ENCODE peak calls at places on chromosome 7, in four cellular contexts. K, B, S and E are unnamed samples.
A peak's percentile ranks its signal among the peaks of the same experiment; 100 is the strongest.

GRCh38 chr7:5396999-5397656 is 26.5 kb downstream of the TNRC18 start:
- DNase-seq in K (peak; percentile 77), B (peak; percentile 96), S (peak; percentile 67), E (peak; percentile 29)

GRCh38 chr7:77199008-77199966 is at the start of gene FGL2:
- DNase-seq in K (no peak), B (no peak), S (no peak), E (no peak)

GRCh38 chr7:76223286-76223972 is 21.7 kb downstream of the SRRM3 start:
- DNase-seq in K (no peak), B (peak; percentile 44), S (no peak), E (no peak)

GRCh38 chr7:157818701-157819516 is 482.1 kb downstream of the DNAJB6 start:
- DNase-seq in K (no peak), B (no peak), S (peak; percentile 85), E (no peak)

GRCh38 chr7:41328131-41328530 is 374.8 kb downstream of the INHBA start:
- DNase-seq in K (no peak), B (no peak), S (peak; percentile 24), E (no peak)

GRCh38 chr7:17623546-17624185 is 316.6 kb downstream of the SNX13 start:
- DNase-seq in K (no peak), B (peak; percentile 16), S (no peak), E (no peak)

GRCh38 chr7:133854739-133855138 is 272.4 kb upstream of the LRGUK start:
- DNase-seq in K (no peak), B (peak; percentile 54), S (peak; percentile 68), E (peak; percentile 37)

GRCh38 chr7:140143997-140144396 is 32.8 kb downstream of the KDM7A start:
- DNase-seq in K (no peak), B (no peak), S (no peak), E (no peak)

GRCh38 chr7:38506756-38507155 is 124.4 kb downstream of the AMPH start:
- DNase-seq in K (no peak), B (no peak), S (no peak), E (no peak)

GRCh38 chr7:127591591-127591990 is 1.9 kb upstream of the FSCN3 start:
- DNase-seq in K (no peak), B (no peak), S (no peak), E (no peak)

GRCh38 chr7:1977059-1977875 is 255.5 kb downstream of the MAD1L1 start:
- DNase-seq in K (no peak), B (no peak), S (no peak), E (no peak)

GRCh38 chr7:1046722-1047679 is 2.7 kb downstream of the GPR146 start:
- DNase-seq in K (no peak), B (no peak), S (peak; percentile 74), E (no peak)

GRCh38 chr7:142123184-142123583 is 11.7 kb downstream of the MGAM2 start:
- DNase-seq in K (no peak), B (no peak), S (no peak), E (no peak)

GRCh38 chr7:11539853-11540252 is 292.1 kb downstream of the THSD7A start:
- DNase-seq in K (no peak), B (no peak), S (no peak), E (no peak)

GRCh38 chr7:55018361-55019328 is at the start of gene EGFR:
- DNase-seq in K (no peak), B (peak; percentile 75), S (peak; percentile 91), E (no peak)

GRCh38 chr7:129530881-129531391 is 28.6 kb downstream of the SMKR1 start:
- DNase-seq in K (no peak), B (peak; percentile 62), S (no peak), E (peak; percentile 58)

GRCh38 chr7:122256036-122256805 is 48.3 kb downstream of the FEZF1 start:
- DNase-seq in K (no peak), B (no peak), S (no peak), E (no peak)

GRCh38 chr7:139777304-139777890 is 401 bp downstream of the HIPK2 start:
- DNase-seq in K (no peak), B (no peak), S (peak; percentile 89), E (no peak)

GRCh38 chr7:44134943-44135628 is 6.0 kb downstream of the MYL7 start:
- DNase-seq in K (no peak), B (no peak), S (no peak), E (no peak)

GRCh38 chr7:27064169-27064568 is 31.6 kb downstream of the HOXA1 start:
- DNase-seq in K (no peak), B (no peak), S (no peak), E (no peak)

GRCh38 chr7:47435889-47436312 is 146.0 kb downstream of the TNS3 start:
- DNase-seq in K (no peak), B (peak; percentile 79), S (peak; percentile 79), E (peak; percentile 27)

GRCh38 chr7:158274404-158274811 is 313.2 kb downstream of the PTPRN2 start:
- DNase-seq in K (no peak), B (no peak), S (peak; percentile 71), E (no peak)

GRCh38 chr7:120857558-120858298 is at the start of gene TSPAN12:
- DNase-seq in K (no peak), B (peak; percentile 69), S (peak; percentile 91), E (peak; percentile 39)

GRCh38 chr7:76358053-76358477 is 726 bp downstream of the YWHAG start:
- DNase-seq in K (no peak), B (peak; percentile 44), S (peak; percentile 74), E (no peak)

GRCh38 chr7:84688671-84689070 is 494.1 kb upstream of the SEMA3A start:
- DNase-seq in K (no peak), B (no peak), S (no peak), E (no peak)

GRCh38 chr7:2668401-2668800 is 19.6 kb upstream of the AMZ1 start:
- DNase-seq in K (no peak), B (peak; percentile 51), S (no peak), E (no peak)

GRCh38 chr7:155676052-155676451 is 31.6 kb downstream of the RBM33 start:
- DNase-seq in K (no peak), B (no peak), S (no peak), E (no peak)

GRCh38 chr7:148804343-148805234 is 79.5 kb downstream of the EZH2 start:
- DNase-seq in K (no peak), B (no peak), S (no peak), E (no peak)

GRCh38 chr7:148799893-148800545 is 84.1 kb downstream of the EZH2 start:
- DNase-seq in K (no peak), B (no peak), S (no peak), E (no peak)

GRCh38 chr7:148802101-148802493 is 82.0 kb downstream of the EZH2 start:
- DNase-seq in K (no peak), B (no peak), S (no peak), E (no peak)

GRCh38 chr7:148803094-148803493 is 81.0 kb downstream of the EZH2 start:
- DNase-seq in K (no peak), B (no peak), S (no peak), E (no peak)

GRCh38 chr7:148800677-148801076 is 83.4 kb downstream of the EZH2 start:
- DNase-seq in K (no peak), B (no peak), S (no peak), E (no peak)
- H3K27ac ChIP-seq in K (no peak overlapping the region), B (no peak overlapping the region), S (no peak overlapping the region), E (no peak overlapping the region)

DNA sequence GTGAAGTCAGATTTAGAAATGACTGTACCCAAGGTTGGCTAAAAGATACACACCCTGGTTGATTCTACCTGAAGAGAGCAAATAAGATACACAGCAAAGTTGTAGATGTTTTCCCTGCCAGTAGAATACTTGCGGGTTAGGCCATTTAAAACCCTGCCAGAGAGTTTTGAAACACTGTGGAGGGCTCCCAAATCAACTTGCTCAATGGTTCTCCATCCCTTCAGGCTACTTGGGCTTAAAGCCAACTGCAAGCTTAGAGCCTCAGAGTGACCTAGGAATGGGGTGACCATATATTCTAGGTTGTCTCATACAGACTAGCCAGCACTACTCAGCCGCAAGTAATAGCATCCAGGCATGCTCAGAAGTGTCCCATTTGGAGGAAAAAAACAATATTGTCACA is 10.0 kb downstream of the CAV1 start:
- DNase-seq in K (no peak), B (no peak), S (no peak), E (no peak)
- TF ChIP-seq PBX3 in K (no peak), B (no peak), S (no peak), E (no peak)

DNA sequence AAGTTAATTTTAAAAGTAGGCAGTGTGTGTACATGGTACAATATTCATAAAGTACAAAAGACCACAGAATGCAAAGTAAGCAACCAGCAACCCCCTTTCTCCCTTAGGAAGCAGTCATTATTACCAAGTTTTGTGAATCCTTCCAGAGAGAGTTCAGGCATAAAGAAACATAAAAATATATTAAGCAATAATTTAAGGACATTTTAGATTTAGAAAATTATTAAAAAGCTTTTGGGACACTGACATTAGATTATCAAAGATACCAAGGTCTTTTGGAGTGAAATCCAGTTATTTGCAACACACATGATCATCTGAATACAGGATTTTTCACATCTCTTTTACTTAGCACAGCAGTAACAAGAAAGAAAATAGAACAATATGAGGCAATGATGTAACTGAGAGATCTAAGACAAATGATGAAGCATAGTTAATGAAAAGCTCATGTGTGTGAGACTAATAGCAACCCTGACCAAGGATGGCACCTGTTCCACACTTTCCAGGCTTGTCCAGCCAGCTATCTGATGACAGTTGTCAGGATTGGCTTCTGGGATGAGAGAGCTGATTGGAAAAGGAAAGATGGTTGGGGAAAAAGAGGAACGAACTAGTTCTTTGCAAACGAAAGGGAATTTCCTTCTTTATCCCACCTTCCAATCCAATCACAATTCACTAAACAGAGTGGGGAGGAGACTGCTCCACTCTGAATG is 115.5 kb upstream of the LAMB4 start:
- DNase-seq in K (no peak), B (no peak), S (no peak), E (no peak)
- H3K27ac ChIP-seq in K (no peak overlapping the region), B (peak overlapping the region; percentile 97), S (peak overlapping the region; percentile 57), E (no peak overlapping the region)

GRCh38 chr7:39589323-39590111 is 23.3 kb downstream of the YAE1 start:
- DNase-seq in K (peak; percentile 45), B (peak; percentile 47), S (no peak), E (no peak)

GRCh38 chr7:39592586-39592985 is 26.4 kb downstream of the YAE1 start:
- DNase-seq in K (no peak), B (no peak), S (no peak), E (no peak)

GRCh38 chr7:39595102-39595620 is 28.2 kb upstream of the RALA start:
- DNase-seq in K (no peak), B (no peak), S (no peak), E (peak; percentile 16)
- TF ChIP-seq PBX3 in K (no peak), B (no peak), S (peak; percentile 85), E (no peak)

DNA sequence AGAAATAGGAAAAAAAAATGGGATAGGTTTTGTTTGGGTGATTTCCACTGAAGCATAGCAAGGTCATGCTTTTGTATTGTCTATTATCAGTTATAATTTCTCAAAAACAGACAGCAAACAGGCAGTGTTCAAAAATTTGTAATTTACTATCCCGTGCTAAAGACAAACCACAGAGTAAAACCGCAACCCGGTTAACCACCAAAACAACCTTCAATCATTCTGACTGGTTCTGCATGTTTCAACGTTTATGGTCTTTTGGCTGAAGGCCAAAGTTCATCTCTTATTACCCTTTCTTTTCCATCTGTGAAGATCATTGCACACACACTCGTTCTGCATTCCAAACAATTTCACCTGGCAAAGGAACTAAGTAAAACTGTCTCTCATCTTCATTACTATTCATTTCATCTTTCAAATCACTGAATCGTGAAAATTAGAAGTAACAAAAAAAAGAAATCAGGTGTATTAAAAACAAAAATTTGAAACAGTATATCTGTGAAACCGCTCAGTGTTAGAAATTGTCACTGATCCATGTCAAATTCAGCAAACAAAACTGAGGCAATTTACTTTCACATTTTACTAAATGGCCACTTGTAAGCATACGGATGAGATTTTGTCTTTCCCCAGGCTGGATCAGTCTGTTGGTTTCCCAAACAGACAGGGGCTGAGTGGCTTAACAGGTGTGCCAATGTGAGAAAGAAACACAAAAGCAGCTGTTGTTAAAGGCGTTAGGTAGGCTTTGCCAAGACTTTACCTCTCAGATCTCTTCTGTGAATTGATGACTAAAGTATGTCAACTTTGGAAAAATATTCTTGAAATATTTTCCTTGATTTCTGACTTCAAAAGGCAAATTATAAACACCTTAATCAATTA is 539.6 kb downstream of the CNTNAP2 start:
- DNase-seq in K (no peak), B (no peak), S (no peak), E (no peak)
- H3K27ac ChIP-seq in K (no peak overlapping the region), B (no peak overlapping the region), S (no peak overlapping the region), E (no peak overlapping the region)

GRCh38 chr7:148218603-148219002 is 372.0 kb upstream of the C7orf33 start:
- DNase-seq in K (no peak), B (no peak), S (no peak), E (no peak)
- TF ChIP-seq PBX3 in K (no peak), B (no peak), S (no peak), E (no peak)